ENCODE peak calls at places on chromosomes 13 and 19, in nine cellular contexts. J is CD8-positive, alpha-beta memory T cell; G is uterus; S is tibial nerve; M is neuronal stem cell; T is endodermal cell; P is cardiac muscle cell; C is brain microvascular endothelial cell; F is naive thymus-derived CD4-positive, alpha-beta T cell. D is an unnamed sample.

GRCh38 chr13:73602295-73602694 is 531.9 kb downstream of the KLF12 start:
- DNase-seq in J (no peak), G (no peak), S (no peak), M (no peak), T (no peak), P (no peak), C (peak; percentile 2), F (no peak), D (no peak)

GRCh38 chr13:20482275-20482761 is 43.3 kb downstream of the CRYL1 start:
- DNase-seq in J (no peak), G (no peak), S (peak; percentile 36), M (no peak), T (no peak), P (no peak), C (no peak), F (no peak), D (no peak)

GRCh38 chr13:76745246-76746200 is 140.7 kb downstream of the KCTD12 start:
- DNase-seq in J (no peak), G (no peak), S (no peak), M (no peak), T (no peak), P (no peak), C (no peak), F (no peak), D (no peak)

GRCh38 chr13:44470623-44471562 is 97.3 kb downstream of the SERP2 start:
- DNase-seq in J (peak; percentile 2), G (no peak), S (no peak), M (no peak), T (no peak), P (peak; percentile 56), C (no peak), F (peak; percentile 21), D (no peak)

GRCh38 chr13:109209526-109209925 is 576.9 kb downstream of the IRS2 start:
- DNase-seq in J (no peak), G (no peak), S (no peak), M (no peak), T (no peak), P (no peak), C (no peak), F (no peak), D (no peak)

GRCh38 chr19:12202250-12202649 is 39.4 kb downstream of the ZNF136 start:
- DNase-seq in J (peak; percentile 24), G (no peak), S (no peak), M (no peak), T (peak; percentile 49), P (peak; percentile 40), C (no peak), F (peak; percentile 59), D (no peak)

GRCh38 chr13:44274838-44275237 is 98.8 kb upstream of the SERP2 start:
- DNase-seq in J (peak; percentile 55), G (no peak), S (no peak), M (no peak), T (no peak), P (peak; percentile 32), C (no peak), F (no peak), D (no peak)

GRCh38 chr13:33838567-33839131 is 20.7 kb downstream of the RFC3 start:
- DNase-seq in J (no peak), G (no peak), S (no peak), M (no peak), T (no peak), P (no peak), C (no peak), F (no peak), D (no peak)

GRCh38 chr13:102799544-102800144 is 725 bp downstream of the BIVM start:
- DNase-seq in J (peak; percentile 16), G (no peak), S (no peak), M (peak; percentile 20), T (peak; percentile 73), P (peak; percentile 9), C (peak; percentile 14), F (no peak), D (peak; percentile 4)

GRCh38 chr19:29871143-29871542 is 59.4 kb downstream of the CCNE1 start:
- DNase-seq in J (no peak), G (no peak), S (no peak), M (no peak), T (no peak), P (no peak), C (no peak), F (no peak), D (no peak)

GRCh38 chr13:30116379-30116778 is 191.0 kb downstream of the KATNAL1 start:
- DNase-seq in J (no peak), G (no peak), S (no peak), M (no peak), T (no peak), P (no peak), C (no peak), F (no peak), D (no peak)

GRCh38 chr19:30160996-30161655 is 211.1 kb upstream of the ZNF536 start:
- DNase-seq in J (no peak), G (no peak), S (no peak), M (no peak), T (no peak), P (no peak), C (no peak), F (no peak), D (no peak)

GRCh38 chr13:31242935-31243334 is 43.2 kb downstream of the B3GLCT start:
- DNase-seq in J (no peak), G (no peak), S (no peak), M (no peak), T (no peak), P (no peak), C (no peak), F (no peak), D (no peak)

GRCh38 chr19:5881543-5882299 is 11.4 kb upstream of the FUT5 start:
- DNase-seq in J (no peak), G (no peak), S (no peak), M (no peak), T (peak; percentile 63), P (no peak), C (no peak), F (no peak), D (no peak)

GRCh38 chr13:44312898-44313551 is 60.6 kb upstream of the SERP2 start:
- DNase-seq in J (no peak), G (no peak), S (no peak), M (no peak), T (no peak), P (no peak), C (peak; percentile 82), F (no peak), D (no peak)

GRCh38 chr13:50358221-50358620 is 343.0 kb downstream of the KCNRG start:
- DNase-seq in J (no peak), G (peak; percentile 18), S (no peak), M (no peak), T (no peak), P (no peak), C (peak; percentile 6), F (no peak), D (no peak)

GRCh38 chr13:75442736-75443234 is 39.2 kb downstream of the TBC1D4 start:
- DNase-seq in J (no peak), G (no peak), S (no peak), M (no peak), T (no peak), P (no peak), C (no peak), F (no peak), D (no peak)

GRCh38 chr19:8451885-8452284 is 7.1 kb downstream of the HNRNPM start:
- DNase-seq in J (no peak), G (no peak), S (no peak), M (no peak), T (peak; percentile 61), P (no peak), C (peak; percentile 30), F (no peak), D (no peak)

GRCh38 chr13:98998831-98999634 is 21.2 kb upstream of the DOCK9 start:
- DNase-seq in J (peak; percentile 66), G (peak; percentile 29), S (no peak), M (no peak), T (peak; percentile 21), P (no peak), C (no peak), F (peak; percentile 70), D (no peak)
- H3K4me3 ChIP-seq in J (peak overlapping the region; percentile 24), G (no peak overlapping the region), S (no peak overlapping the region), M (no peak overlapping the region), T (no peak overlapping the region), P (no peak overlapping the region), C (no peak overlapping the region), F (peak overlapping the region; percentile 21), D (no peak overlapping the region)

GRCh38 chr19:40282920-40283319 is 2.2 kb downstream of the AKT2 start:
- DNase-seq in J (no peak), G (no peak), S (no peak), M (no peak), T (no peak), P (no peak), C (no peak), F (no peak), D (no peak)
- H3K27ac ChIP-seq in J (peak overlapping the region; percentile 85), G (no peak overlapping the region), S (no peak overlapping the region), M (no peak overlapping the region), T (no peak overlapping the region), P (peak overlapping the region; percentile 98), C (no peak overlapping the region), F (peak overlapping the region; percentile 97), D (peak overlapping the region; percentile 94)

DNA sequence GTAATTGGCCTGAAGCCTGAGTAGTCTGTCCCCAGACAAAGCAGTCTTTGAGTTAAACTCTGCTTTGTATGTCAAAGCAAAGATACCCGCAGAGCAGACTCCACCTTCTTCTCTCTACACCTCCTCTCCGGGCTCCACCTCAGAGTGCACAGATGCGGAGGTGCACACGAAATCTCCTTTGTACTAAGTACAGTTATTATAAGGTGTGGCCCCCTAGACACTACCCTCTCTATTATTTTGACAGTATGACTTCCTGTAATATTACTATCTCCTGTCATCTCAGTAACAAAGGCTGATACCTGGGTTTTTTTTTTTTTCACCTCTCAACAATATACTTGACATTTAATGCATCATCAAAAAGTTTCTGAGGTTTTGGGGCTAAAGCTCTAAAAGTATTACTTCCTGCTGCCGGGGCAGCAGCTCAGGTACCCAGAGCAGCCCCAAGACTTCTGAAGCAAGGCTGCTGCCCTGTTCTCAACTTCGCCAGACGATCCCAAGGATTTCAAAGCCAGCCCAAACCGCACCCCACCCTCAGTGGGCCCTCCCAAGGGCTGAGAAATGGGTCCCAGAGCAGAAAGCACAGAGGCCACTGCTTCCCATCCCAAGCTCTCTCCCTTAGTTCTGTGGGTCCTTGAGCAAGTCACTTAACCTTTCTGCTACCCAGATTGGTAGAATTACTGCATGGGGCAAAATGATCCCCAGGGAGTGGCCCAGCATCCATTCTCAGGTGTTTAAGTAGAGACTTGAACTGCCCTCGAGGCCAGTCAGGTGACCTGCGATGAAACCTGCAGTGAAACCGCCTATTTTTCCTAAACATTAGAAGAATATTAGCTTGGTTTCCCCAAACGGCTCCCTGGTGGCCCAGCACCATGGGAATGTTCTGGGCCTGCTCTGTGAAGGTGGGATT is 180.6 kb downstream of the FOXO1 start:
- DNase-seq in J (peak; percentile 85), G (no peak), S (no peak), M (no peak), T (no peak), P (no peak), C (no peak), F (peak; percentile 87), D (no peak)
- H3K4me3 ChIP-seq in J (peak overlapping the region; percentile 43), G (no peak overlapping the region), S (no peak overlapping the region), M (no peak overlapping the region), T (no peak overlapping the region), P (no peak overlapping the region), C (no peak overlapping the region), F (peak overlapping the region; percentile 28), D (no peak overlapping the region)

DNA sequence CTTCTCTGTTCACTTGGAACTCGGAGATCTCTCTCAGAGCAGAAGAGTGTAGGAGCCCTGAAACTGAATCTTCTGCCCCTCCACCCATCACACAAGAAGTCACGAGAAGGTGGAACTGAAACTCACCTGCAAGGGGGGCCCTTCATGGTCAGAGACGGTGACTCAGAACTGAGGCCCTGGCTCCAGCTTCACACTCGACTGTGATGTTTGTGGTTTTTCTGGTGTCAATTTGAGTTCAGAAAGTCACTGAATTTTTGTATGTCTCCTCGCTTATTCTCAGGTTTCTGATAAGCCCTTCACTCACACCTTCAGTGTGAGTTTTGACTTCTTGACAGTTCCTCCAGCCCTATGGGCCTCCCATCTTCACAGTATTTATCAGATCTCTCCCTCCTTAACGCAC is 23.1 kb downstream of the SIGLEC5 start:
- DNase-seq in J (no peak), G (no peak), S (no peak), M (no peak), T (no peak), P (no peak), C (no peak), F (no peak), D (no peak)
- H3K27ac ChIP-seq in J (no peak overlapping the region), G (no peak overlapping the region), S (no peak overlapping the region), M (no peak overlapping the region), T (no peak overlapping the region), P (no peak overlapping the region), C (no peak overlapping the region), F (no peak overlapping the region), D (no peak overlapping the region)